ENCODE peak calls at places on chromosomes 4 and X, in nine cellular contexts. C, V, I, H, M, P, R, U and F are unnamed samples.

GRCh38 chr4:2729533-2729875 is 26.6 kb downstream of the TNIP2 start:
- DNase-seq in C (no peak), V (no peak), I (no peak), H (no peak), M (no peak), P (no peak), R (no peak), U (no peak), F (no peak)

GRCh38 chr4:69984030-69984443 is 11.7 kb upstream of the STATH start:
- DNase-seq in C (peak), V (no peak), I (no peak), H (no peak), M (no peak), P (no peak), R (no peak), U (peak), F (no peak)

GRCh38 chrX:108298165-108298602 is 140.0 kb downstream of the COL4A6 start:
- DNase-seq in C (no peak), V (no peak), I (peak), H (no peak), M (no peak), P (no peak), R (no peak), U (no peak), F (no peak)

GRCh38 chrX:57904481-57904880 is 5.8 kb downstream of the ZXDA start:
- DNase-seq in C (no peak), V (no peak), I (no peak), H (no peak), M (no peak), P (no peak), R (no peak), U (no peak), F (no peak)

GRCh38 chrX:49862093-49862492 is 17.2 kb upstream of the USP27X start:
- DNase-seq in C (no peak), V (no peak), I (no peak), H (no peak), M (no peak), P (no peak), R (no peak), U (no peak), F (no peak)

GRCh38 chr4:53380221-53380620 is 2.8 kb downstream of the FIP1L1 start:
- DNase-seq in C (peak), V (no peak), I (no peak), H (no peak), M (no peak), P (no peak), R (no peak), U (no peak), F (no peak)

GRCh38 chrX:40537310-40537709 is 43.5 kb upstream of the ATP6AP2 start:
- DNase-seq in C (no peak), V (no peak), I (no peak), H (no peak), M (no peak), P (no peak), R (no peak), U (no peak), F (no peak)

GRCh38 chr4:145719752-145720624 is 40.0 kb downstream of the C4orf51 start:
- DNase-seq in C (no peak), V (peak), I (no peak), H (peak), M (no peak), P (peak), R (peak), U (no peak), F (no peak)

GRCh38 chrX:42098897-42099296 is 175.5 kb upstream of the CASK start:
- DNase-seq in C (peak), V (no peak), I (no peak), H (no peak), M (no peak), P (no peak), R (no peak), U (no peak), F (no peak)

GRCh38 chrX:115602729-115603389 is 41.9 kb downstream of the PLS3 start:
- DNase-seq in C (peak), V (no peak), I (no peak), H (no peak), M (no peak), P (no peak), R (no peak), U (no peak), F (no peak)

GRCh38 chrX:46597774-46598173 is 24.2 kb downstream of the CHST7 start:
- DNase-seq in C (no peak), V (no peak), I (no peak), H (no peak), M (no peak), P (no peak), R (no peak), U (no peak), F (no peak)

GRCh38 chr4:40195182-40196177 is 1.4 kb upstream of the RHOH start:
- DNase-seq in C (no peak), V (no peak), I (no peak), H (no peak), M (no peak), P (no peak), R (no peak), U (no peak), F (no peak)

GRCh38 chrX:150085881-150086280 is 147.6 kb upstream of the EOLA2 start:
- DNase-seq in C (peak), V (no peak), I (no peak), H (no peak), M (no peak), P (no peak), R (no peak), U (no peak), F (no peak)

GRCh38 chr4:138390286-138390685 is 148.1 kb upstream of the SLC7A11 start:
- DNase-seq in C (peak), V (no peak), I (no peak), H (no peak), M (no peak), P (no peak), R (no peak), U (no peak), F (no peak)

GRCh38 chr4:48093949-48094550 is 40.0 kb downstream of the TXK start:
- DNase-seq in C (peak), V (no peak), I (no peak), H (peak), M (no peak), P (no peak), R (peak), U (peak), F (peak)

GRCh38 chr4:74536557-74536956 is 91.6 kb downstream of the AREG start:
- DNase-seq in C (peak), V (no peak), I (no peak), H (no peak), M (no peak), P (no peak), R (no peak), U (no peak), F (no peak)

GRCh38 chrX:853304-853703 is 222.7 kb downstream of the SHOX start:
- DNase-seq in C (no peak), V (no peak), I (no peak), H (no peak), M (no peak), P (no peak), R (no peak), U (no peak), F (no peak)

GRCh38 chrX:39818071-39818470 is 279.7 kb downstream of the BCOR start:
- DNase-seq in C (no peak), V (no peak), I (no peak), H (no peak), M (no peak), P (no peak), R (no peak), U (no peak), F (no peak)

GRCh38 chr4:168508683-168509082 is 11.8 kb downstream of the PALLD start:
- DNase-seq in C (no peak), V (no peak), I (no peak), H (no peak), M (no peak), P (no peak), R (no peak), U (no peak), F (no peak)